ENCODE peak calls at places on chromosomes 7 and 10, in ten cellular contexts. One of them, this sample, is unnamed. For H3K4me1, the result is how much of the 10 kb centered on the place peaks cover.

GRCh38 chr7:92034116-92034515 is 93.5 kb downstream of the AKAP9 start:
- DNase-seq in aorta: no peak
- DNase-seq in spleen: no peak
- DNase-seq in CD8-positive, alpha-beta T cell: no peak
- DNase-seq in SJCRH30: no peak
- DNase-seq in mesendoderm: no peak
- DNase-seq in sigmoid colon: no peak
- DNase-seq in IMR-90: peak
- DNase-seq in fibroblast of lung: peak
- DNase-seq in OCI-LY7: no peak
- DNase-seq in this sample: no peak

GRCh38 chr10:132984801-132985545 is 42.6 kb upstream of the CFAP46 start:
- DNase-seq in CD8-positive, alpha-beta T cell: no peak
- DNase-seq in spleen: peak
- DNase-seq in SJCRH30: no peak
- DNase-seq in mesendoderm: peak
- DNase-seq in fibroblast of lung: no peak
- DNase-seq in aorta: peak
- DNase-seq in IMR-90: no peak
- DNase-seq in sigmoid colon: no peak
- DNase-seq in OCI-LY7: no peak
- DNase-seq in this sample: no peak

GRCh38 chr7:98626393-98627061 is 9.4 kb downstream of the NPTX2 start:
- DNase-seq in SJCRH30: no peak
- DNase-seq in IMR-90: no peak
- DNase-seq in spleen: no peak
- DNase-seq in sigmoid colon: no peak
- DNase-seq in fibroblast of lung: no peak
- DNase-seq in CD8-positive, alpha-beta T cell: no peak
- DNase-seq in aorta: no peak
- DNase-seq in mesendoderm: peak
- DNase-seq in OCI-LY7: no peak
- DNase-seq in this sample: no peak

GRCh38 chr7:158849553-158850389 is 6.6 kb upstream of the DYNC2I1 start:
- DNase-seq in IMR-90: no peak
- DNase-seq in sigmoid colon: peak
- DNase-seq in CD8-positive, alpha-beta T cell: no peak
- DNase-seq in fibroblast of lung: no peak
- DNase-seq in OCI-LY7: no peak
- DNase-seq in spleen: no peak
- DNase-seq in SJCRH30: no peak
- DNase-seq in mesendoderm: no peak
- DNase-seq in aorta: no peak
- DNase-seq in this sample: no peak

GRCh38 chr10:132671171-132672154 is 114.5 kb downstream of the NKX6-2 start:
- DNase-seq in spleen: peak
- DNase-seq in CD8-positive, alpha-beta T cell: no peak
- DNase-seq in fibroblast of lung: no peak
- DNase-seq in mesendoderm: no peak
- DNase-seq in OCI-LY7: no peak
- DNase-seq in sigmoid colon: peak
- DNase-seq in IMR-90: no peak
- DNase-seq in aorta: no peak
- DNase-seq in SJCRH30: no peak
- DNase-seq in this sample: peak

GRCh38 chr10:11035318-11035920 is 17.7 kb downstream of the CELF2 start:
- DNase-seq in IMR-90: peak
- DNase-seq in sigmoid colon: peak
- DNase-seq in SJCRH30: peak
- DNase-seq in aorta: peak
- DNase-seq in OCI-LY7: no peak
- DNase-seq in spleen: no peak
- DNase-seq in fibroblast of lung: peak
- DNase-seq in CD8-positive, alpha-beta T cell: no peak
- DNase-seq in mesendoderm: peak
- DNase-seq in this sample: no peak

GRCh38 chr7:2634265-2635145 is 2.7 kb downstream of the TTYH3 start:
- DNase-seq in mesendoderm: no peak
- DNase-seq in IMR-90: no peak
- DNase-seq in CD8-positive, alpha-beta T cell: no peak
- DNase-seq in sigmoid colon: no peak
- DNase-seq in spleen: peak
- DNase-seq in aorta: no peak
- DNase-seq in fibroblast of lung: no peak
- DNase-seq in OCI-LY7: no peak
- DNase-seq in SJCRH30: no peak
- DNase-seq in this sample: no peak

GRCh38 chr7:17520941-17521340 is 222.5 kb downstream of the AHR start:
- DNase-seq in CD8-positive, alpha-beta T cell: no peak
- DNase-seq in aorta: no peak
- DNase-seq in sigmoid colon: no peak
- DNase-seq in spleen: no peak
- DNase-seq in IMR-90: peak
- DNase-seq in mesendoderm: no peak
- DNase-seq in OCI-LY7: no peak
- DNase-seq in SJCRH30: no peak
- DNase-seq in fibroblast of lung: no peak
- DNase-seq in this sample: no peak

GRCh38 chr10:102229810-102230263 is 3.7 kb downstream of the ELOVL3 start:
- DNase-seq in SJCRH30: peak
- DNase-seq in IMR-90: peak
- DNase-seq in fibroblast of lung: peak
- DNase-seq in sigmoid colon: peak
- DNase-seq in aorta: peak
- DNase-seq in OCI-LY7: peak
- DNase-seq in mesendoderm: peak
- DNase-seq in spleen: peak
- DNase-seq in CD8-positive, alpha-beta T cell: peak
- DNase-seq in this sample: peak

GRCh38 chr10:110508806-110509544 is 11.3 kb downstream of the DUSP5 start:
- DNase-seq in CD8-positive, alpha-beta T cell: no peak
- DNase-seq in IMR-90: no peak
- DNase-seq in sigmoid colon: peak
- DNase-seq in SJCRH30: no peak
- DNase-seq in spleen: no peak
- DNase-seq in fibroblast of lung: no peak
- DNase-seq in OCI-LY7: no peak
- DNase-seq in mesendoderm: no peak
- DNase-seq in aorta: no peak
- DNase-seq in this sample: no peak

GRCh38 chr10:99667108-99667751 is 7.9 kb downstream of the ENTPD7 start:
- DNase-seq in fibroblast of lung: peak
- DNase-seq in SJCRH30: no peak
- DNase-seq in mesendoderm: no peak
- DNase-seq in OCI-LY7: no peak
- DNase-seq in IMR-90: peak
- DNase-seq in aorta: no peak
- DNase-seq in spleen: no peak
- DNase-seq in sigmoid colon: no peak
- DNase-seq in CD8-positive, alpha-beta T cell: no peak
- DNase-seq in this sample: no peak

GRCh38 chr10:113530476-113530875 is 22.4 kb upstream of the HABP2 start:
- DNase-seq in CD8-positive, alpha-beta T cell: no peak
- DNase-seq in sigmoid colon: peak
- DNase-seq in OCI-LY7: no peak
- DNase-seq in SJCRH30: no peak
- DNase-seq in mesendoderm: no peak
- DNase-seq in spleen: no peak
- DNase-seq in aorta: no peak
- DNase-seq in IMR-90: no peak
- DNase-seq in fibroblast of lung: no peak
- DNase-seq in this sample: no peak

GRCh38 chr7:83793558-83793957 is 144.6 kb upstream of the SEMA3E start:
- DNase-seq in sigmoid colon: no peak
- DNase-seq in mesendoderm: no peak
- DNase-seq in OCI-LY7: no peak
- DNase-seq in SJCRH30: no peak
- DNase-seq in IMR-90: no peak
- DNase-seq in aorta: no peak
- DNase-seq in spleen: no peak
- DNase-seq in CD8-positive, alpha-beta T cell: no peak
- DNase-seq in fibroblast of lung: no peak
- DNase-seq in this sample: no peak

GRCh38 chr10:74947781-74948401 is 121.5 kb downstream of the KAT6B start:
- DNase-seq in mesendoderm: no peak
- DNase-seq in spleen: no peak
- DNase-seq in aorta: no peak
- DNase-seq in CD8-positive, alpha-beta T cell: no peak
- DNase-seq in sigmoid colon: no peak
- DNase-seq in OCI-LY7: no peak
- DNase-seq in fibroblast of lung: no peak
- DNase-seq in SJCRH30: no peak
- DNase-seq in IMR-90: no peak
- DNase-seq in this sample: no peak

DNA sequence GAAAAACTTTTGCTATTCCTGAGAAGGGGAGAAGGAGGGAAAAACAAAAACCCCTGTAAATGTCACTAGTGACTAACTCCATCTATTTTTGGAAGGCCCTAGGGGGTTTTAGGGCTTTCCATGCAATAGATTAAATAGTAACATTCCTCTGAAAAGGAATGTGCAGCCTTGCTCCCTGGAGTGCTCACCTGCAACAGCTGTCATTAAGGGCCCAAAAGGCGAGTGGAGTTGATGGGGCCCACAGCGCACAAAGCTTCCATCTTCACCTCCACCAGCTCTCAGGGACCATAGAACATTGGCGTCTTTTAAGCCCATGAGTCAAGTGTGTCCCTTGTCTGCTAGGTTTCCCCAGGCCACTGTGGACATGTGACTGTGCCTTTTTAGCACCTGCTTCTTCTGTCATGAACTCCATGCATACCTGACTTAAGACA is 58.0 kb upstream of the IL6 start:
- DNase-seq in sigmoid colon: no peak
- DNase-seq in IMR-90: no peak
- DNase-seq in CD8-positive, alpha-beta T cell: no peak
- DNase-seq in fibroblast of lung: no peak
- DNase-seq in spleen: no peak
- DNase-seq in OCI-LY7: no peak
- DNase-seq in aorta: no peak
- DNase-seq in SJCRH30: no peak
- DNase-seq in mesendoderm: peak
- DNase-seq in this sample: no peak
- H3K4me1 ChIP-seq in sigmoid colon: under half
- H3K4me1 ChIP-seq in IMR-90: under half
- H3K4me1 ChIP-seq in CD8-positive, alpha-beta T cell: under half
- H3K4me1 ChIP-seq in fibroblast of lung: under half
- H3K4me1 ChIP-seq in spleen: under half
- H3K4me1 ChIP-seq in OCI-LY7: under half
- H3K4me1 ChIP-seq in aorta: under half
- H3K4me1 ChIP-seq in SJCRH30: under half
- H3K4me1 ChIP-seq in mesendoderm: under half
- H3K4me1 ChIP-seq in this sample: under half

DNA sequence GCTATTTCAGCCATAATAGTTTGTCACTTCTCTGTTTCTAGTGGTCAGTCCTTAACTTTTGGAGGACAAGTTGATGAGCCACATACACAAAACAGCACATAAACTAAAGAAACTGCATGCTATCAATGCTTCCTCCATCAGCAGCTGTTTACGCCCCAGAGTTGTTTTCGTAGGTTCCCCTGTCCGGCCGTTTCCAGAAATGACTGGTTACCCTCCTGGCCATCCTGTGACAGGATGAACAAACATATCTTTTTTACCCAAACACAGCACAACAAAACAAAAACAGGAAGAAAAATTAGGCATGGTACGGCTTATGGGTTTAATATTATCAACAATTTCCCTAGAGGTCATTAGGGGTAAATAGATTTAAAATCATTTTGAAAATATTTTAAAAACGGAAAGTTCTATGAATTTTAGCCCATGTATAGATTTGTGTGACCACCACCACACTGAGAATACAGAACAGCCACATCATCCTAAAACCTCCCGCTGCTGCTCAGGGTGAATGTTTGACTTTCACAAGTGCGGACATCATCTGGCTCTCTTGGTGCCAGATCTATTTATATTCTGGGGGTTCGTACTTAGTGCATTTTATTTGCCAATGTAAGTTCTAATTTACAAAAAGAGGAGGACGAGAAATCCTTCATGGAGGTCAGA is 74.9 kb downstream of the HIPK2 start:
- DNase-seq in CD8-positive, alpha-beta T cell: no peak
- DNase-seq in mesendoderm: no peak
- DNase-seq in OCI-LY7: no peak
- DNase-seq in IMR-90: no peak
- DNase-seq in spleen: no peak
- DNase-seq in SJCRH30: no peak
- DNase-seq in aorta: no peak
- DNase-seq in fibroblast of lung: peak
- DNase-seq in sigmoid colon: no peak
- DNase-seq in this sample: no peak
- H3K4me1 ChIP-seq in CD8-positive, alpha-beta T cell: under half
- H3K4me1 ChIP-seq in mesendoderm: under half
- H3K4me1 ChIP-seq in OCI-LY7: under half
- H3K4me1 ChIP-seq in IMR-90: under half
- H3K4me1 ChIP-seq in spleen: under half
- H3K4me1 ChIP-seq in SJCRH30: under half
- H3K4me1 ChIP-seq in aorta: under half
- H3K4me1 ChIP-seq in fibroblast of lung: under half
- H3K4me1 ChIP-seq in sigmoid colon: under half
- H3K4me1 ChIP-seq in this sample: under half

DNA sequence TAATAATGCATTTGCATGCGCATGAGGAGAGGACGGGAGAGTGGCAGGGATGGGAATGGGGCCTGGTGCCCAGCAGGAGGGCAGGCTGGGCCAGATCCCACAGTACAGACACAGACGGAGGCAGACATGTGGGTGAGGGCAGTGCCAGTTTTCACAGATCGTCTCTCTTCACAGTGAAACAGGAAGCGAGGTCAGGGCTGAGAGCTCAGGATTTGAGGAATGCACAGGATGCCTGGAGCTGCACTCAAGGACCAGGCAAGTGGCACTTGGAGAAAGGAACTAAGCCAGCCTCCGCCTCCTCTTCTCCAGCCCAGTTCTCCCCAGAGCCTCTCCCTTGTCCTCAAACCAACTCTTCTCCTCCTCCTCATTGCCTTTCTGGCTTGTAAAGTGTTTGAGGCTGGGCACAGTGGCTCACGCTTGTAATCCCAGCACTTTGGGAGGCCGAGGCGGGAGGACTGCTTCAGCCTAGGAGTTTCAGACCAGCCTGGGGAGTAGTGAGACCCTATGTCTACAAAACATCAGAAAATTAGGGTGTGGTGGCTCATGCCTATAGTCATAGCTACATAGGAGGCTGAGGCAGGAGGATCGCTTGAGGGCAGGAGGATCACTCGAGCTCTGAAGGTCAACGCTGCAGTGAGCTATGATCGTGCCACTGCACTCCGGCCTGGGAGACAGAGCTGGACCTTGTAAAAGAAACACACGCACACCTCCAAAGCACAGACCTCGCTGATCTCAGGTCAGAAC is 115.2 kb downstream of the HIP1 start:
- DNase-seq in spleen: no peak
- DNase-seq in mesendoderm: peak
- DNase-seq in CD8-positive, alpha-beta T cell: no peak
- DNase-seq in sigmoid colon: no peak
- DNase-seq in IMR-90: peak
- DNase-seq in fibroblast of lung: no peak
- DNase-seq in OCI-LY7: no peak
- DNase-seq in SJCRH30: no peak
- DNase-seq in aorta: peak
- DNase-seq in this sample: no peak
- H3K4me1 ChIP-seq in spleen: under half
- H3K4me1 ChIP-seq in mesendoderm: under half
- H3K4me1 ChIP-seq in CD8-positive, alpha-beta T cell: under half
- H3K4me1 ChIP-seq in sigmoid colon: under half
- H3K4me1 ChIP-seq in IMR-90: under half
- H3K4me1 ChIP-seq in fibroblast of lung: under half
- H3K4me1 ChIP-seq in OCI-LY7: under half
- H3K4me1 ChIP-seq in SJCRH30: under half
- H3K4me1 ChIP-seq in aorta: under half
- H3K4me1 ChIP-seq in this sample: under half

GRCh38 chr7:48097511-48098231 is 8.6 kb downstream of the UPP1 start:
- DNase-seq in aorta: no peak
- DNase-seq in mesendoderm: no peak
- DNase-seq in spleen: peak
- DNase-seq in OCI-LY7: no peak
- DNase-seq in IMR-90: no peak
- DNase-seq in SJCRH30: no peak
- DNase-seq in fibroblast of lung: no peak
- DNase-seq in sigmoid colon: no peak
- DNase-seq in CD8-positive, alpha-beta T cell: no peak
- DNase-seq in this sample: no peak
- H3K4me1 ChIP-seq in aorta: under half
- H3K4me1 ChIP-seq in mesendoderm: under half
- H3K4me1 ChIP-seq in spleen: under half
- H3K4me1 ChIP-seq in OCI-LY7: under half
- H3K4me1 ChIP-seq in IMR-90: under half
- H3K4me1 ChIP-seq in SJCRH30: under half
- H3K4me1 ChIP-seq in fibroblast of lung: under half
- H3K4me1 ChIP-seq in sigmoid colon: under half
- H3K4me1 ChIP-seq in CD8-positive, alpha-beta T cell: half or more
- H3K4me1 ChIP-seq in this sample: under half